ENCODE peak calls at places on chromosomes 2 and 18, in six cellular contexts. F, O, Z, A, W and N are unnamed samples. For H3K4me1 and H3K9me3, the result is how much of the 10 kb centered on the place peaks cover.

GRCh38 chr2:166025313-166025712 is 71.7 kb upstream of the TTC21B start:
- DNase-seq in W (no peak), O (no peak), F (no peak), A (no peak), Z (no peak), N (no peak)

GRCh38 chr18:70384181-70384790 is 95.4 kb downstream of the SOCS6 start:
- DNase-seq in Z (no peak), O (no peak), W (no peak), A (peak), F (no peak), N (no peak)

GRCh38 chr18:13539050-13539449 is 187.3 kb downstream of the FAM210A start:
- DNase-seq in Z (no peak), F (no peak), W (no peak), A (no peak), O (peak), N (no peak)

GRCh38 chr2:239826786-239827510 is 198.2 kb downstream of the NDUFA10 start:
- DNase-seq in W (peak), F (no peak), O (no peak), Z (no peak), A (no peak), N (peak)

GRCh38 chr2:239561448-239562001 is 160.7 kb upstream of the HDAC4 start:
- DNase-seq in O (no peak), Z (peak), F (no peak), A (no peak), W (peak), N (no peak)

GRCh38 chr18:59874166-59874565 is 25.6 kb upstream of the PMAIP1 start:
- DNase-seq in F (no peak), Z (no peak), W (no peak), A (peak), O (no peak), N (no peak)

GRCh38 chr18:32460046-32460785 is 10.5 kb downstream of the GAREM1 start:
- DNase-seq in F (no peak), W (no peak), A (no peak), O (no peak), Z (no peak), N (no peak)

GRCh38 chr2:120681696-120682288 is 53.9 kb upstream of the GLI2 start:
- DNase-seq in Z (no peak), F (no peak), W (peak), A (no peak), O (no peak), N (no peak)

GRCh38 chr18:57542801-57543427 is 43.6 kb downstream of the FECH start:
- DNase-seq in F (no peak), O (no peak), W (no peak), A (no peak), Z (no peak), N (no peak)

GRCh38 chr2:164721425-164721824 is 100.1 kb upstream of the GRB14 start:
- DNase-seq in O (no peak), W (no peak), Z (no peak), F (no peak), A (no peak), N (no peak)

GRCh38 chr18:76977108-76977621 is 154.8 kb downstream of the ZNF236 start:
- DNase-seq in F (no peak), A (no peak), Z (no peak), O (peak), W (no peak), N (peak)

DNA sequence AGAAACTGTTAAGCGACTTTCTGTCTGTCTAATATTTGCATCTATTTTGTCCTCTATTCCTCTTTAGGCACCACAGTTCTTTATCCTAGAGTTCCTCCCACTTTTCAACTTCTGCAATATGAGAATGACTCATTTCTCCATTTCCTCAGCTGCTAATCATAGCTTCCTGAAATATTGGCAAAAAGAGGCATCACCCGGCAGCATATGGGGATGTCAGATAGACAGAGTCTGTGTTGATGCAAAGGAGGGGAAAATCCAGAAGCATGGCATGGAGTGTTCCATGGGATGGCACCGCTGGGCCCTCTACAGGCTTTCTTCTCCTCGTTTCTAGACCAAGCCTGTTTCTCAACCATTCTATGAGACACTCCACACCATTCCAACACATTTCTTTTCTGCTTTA is 93.4 kb downstream of the DOCK10 start:
- DNase-seq in F (no peak), O (peak), A (no peak), Z (no peak), W (no peak), N (no peak)
- H3K4me1 ChIP-seq in F (under half), O (under half), A (under half), Z (under half), W (under half), N (half or more)

GRCh38 chr18:78512080-78512601 is 467.5 kb upstream of the SALL3 start:
- DNase-seq in Z (no peak), W (no peak), O (no peak), A (no peak), F (no peak), N (no peak)
- H3K9me3 ChIP-seq in Z (under half), W (under half), O (under half), A (under half), F (under half), N (under half)

GRCh38 chr2:129367118-129367517 is 612.3 kb upstream of the RAB6C start:
- DNase-seq in O (no peak), A (no peak), Z (no peak), F (no peak), W (no peak), N (no peak)

GRCh38 chr2:129361688-129362087 is 617.8 kb upstream of the RAB6C start:
- DNase-seq in W (no peak), A (no peak), O (no peak), F (no peak), Z (no peak), N (no peak)

GRCh38 chr2:129369437-129369836 is 610.0 kb upstream of the RAB6C start:
- DNase-seq in A (no peak), Z (no peak), W (no peak), F (no peak), O (no peak), N (no peak)

GRCh38 chr2:129366263-129366662 is 613.2 kb upstream of the RAB6C start:
- DNase-seq in Z (no peak), W (no peak), O (no peak), A (no peak), F (no peak), N (no peak)
- H3K27ac ChIP-seq in Z (no peak), W (no peak), O (no peak), A (no peak), F (no peak), N (no peak)

GRCh38 chr2:134640494-134640893 is 78.3 kb downstream of the TMEM163 start:
- DNase-seq in F (no peak), A (no peak), W (no peak), Z (no peak), O (no peak), N (no peak)
- H3K4me1 ChIP-seq in F (under half), A (under half), W (under half), Z (under half), O (under half), N (under half)

DNA sequence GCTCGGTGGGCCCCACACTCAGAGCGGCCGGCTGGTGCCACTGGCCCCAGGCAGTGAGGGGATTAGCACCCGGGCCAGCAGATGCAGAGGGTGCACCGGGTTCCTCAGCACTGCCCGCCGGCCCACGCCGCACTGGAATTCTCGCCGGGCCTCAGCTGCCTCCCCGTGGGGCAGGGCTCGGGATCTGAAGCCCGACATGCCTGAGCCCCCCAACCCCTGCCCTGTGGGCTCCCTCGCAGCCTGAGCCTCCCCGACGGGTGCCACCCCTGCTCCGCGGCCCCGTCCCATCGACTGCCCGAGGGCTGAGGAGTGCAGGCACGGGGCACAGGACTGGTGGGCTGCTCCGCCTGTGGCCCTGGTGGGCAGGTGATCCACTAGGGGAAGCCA is 37.6 kb upstream of the TWSG1 start:
- DNase-seq in O (no peak), A (no peak), F (no peak), Z (no peak), W (no peak), N (peak)
- H3K9me3 ChIP-seq in O (under half), A (under half), F (under half), Z (under half), W (under half), N (under half)

GRCh38 chr2:54590216-54590961 is 133.1 kb upstream of the EML6 start:
- DNase-seq in Z (no peak), O (no peak), W (no peak), A (no peak), F (no peak), N (no peak)
- H3K27ac ChIP-seq in Z (no peak), O (no peak), W (no peak), A (peak), F (no peak), N (peak)

DNA sequence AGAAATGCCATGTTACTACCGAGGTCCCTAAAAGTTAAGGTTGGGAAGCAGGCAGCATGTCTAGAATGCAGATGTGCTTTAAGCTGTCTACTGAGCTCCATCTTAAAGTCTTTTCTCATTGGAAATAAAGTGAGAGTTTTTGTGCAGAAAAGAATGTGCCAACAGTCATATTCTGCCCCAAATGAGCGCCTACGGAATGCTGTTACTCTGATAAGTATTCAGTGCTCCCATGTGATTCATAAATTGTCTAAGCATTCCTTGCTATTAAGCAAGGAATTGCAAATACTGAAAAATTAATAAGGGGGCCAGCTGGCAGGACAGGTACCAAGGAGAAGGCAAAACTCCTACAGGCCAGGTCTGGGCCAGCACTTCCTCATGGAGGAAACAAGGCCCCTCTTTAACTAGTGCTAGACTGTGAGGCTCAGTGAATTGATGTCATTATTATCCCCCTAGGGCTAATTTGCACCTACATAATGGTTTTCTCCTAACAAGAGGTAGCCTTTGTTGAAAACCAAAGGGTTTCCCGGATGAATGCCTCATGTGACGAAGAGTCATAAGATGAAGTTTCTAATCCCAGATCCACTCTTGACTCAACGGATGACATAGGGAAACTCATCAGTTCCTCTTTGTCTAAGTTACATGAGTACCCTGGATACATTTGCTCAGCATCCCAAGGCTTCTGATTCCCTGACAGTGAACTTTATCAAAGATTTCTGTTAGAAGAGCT is 16.4 kb downstream of the NRP2 start:
- DNase-seq in A (no peak), O (no peak), W (no peak), Z (no peak), F (no peak), N (no peak)
- H3K4me1 ChIP-seq in A (half or more), O (under half), W (under half), Z (under half), F (under half), N (half or more)